ENCODE peak calls at places on chromosomes 1 and 21, in four cellular contexts. One of them, this sample, is unnamed.

GRCh38 chr1:30748699-30749401 is 8.7 kb downstream of the LAPTM5 start:
- DNase-seq in mucosa of descending colon: no peak
- DNase-seq in PC-9: no peak
- DNase-seq in coronary artery: no peak
- DNase-seq in this sample: no peak

GRCh38 chr1:228365321-228366061 is 41.1 kb downstream of the TRIM11 start:
- DNase-seq in mucosa of descending colon: peak
- DNase-seq in PC-9: no peak
- DNase-seq in coronary artery: no peak
- DNase-seq in this sample: no peak

GRCh38 chr1:100353073-100353801 is 931 bp downstream of the CDC14A start:
- DNase-seq in mucosa of descending colon: peak
- DNase-seq in PC-9: peak
- DNase-seq in coronary artery: peak
- DNase-seq in this sample: no peak

GRCh38 chr1:95035536-95035935 is 37.2 kb downstream of the ALG14 start:
- DNase-seq in mucosa of descending colon: no peak
- DNase-seq in PC-9: peak
- DNase-seq in coronary artery: no peak
- DNase-seq in this sample: no peak

GRCh38 chr1:46689326-46689725 is 17.7 kb downstream of the TEX38 start:
- DNase-seq in mucosa of descending colon: no peak
- DNase-seq in PC-9: no peak
- DNase-seq in coronary artery: no peak
- DNase-seq in this sample: no peak

GRCh38 chr21:41958886-41959563 is 5.2 kb upstream of the C2CD2 start:
- DNase-seq in mucosa of descending colon: no peak
- DNase-seq in PC-9: peak
- DNase-seq in coronary artery: peak
- DNase-seq in this sample: no peak

GRCh38 chr1:53378061-53378460 is 50.2 kb upstream of the LRP8 start:
- DNase-seq in mucosa of descending colon: peak
- DNase-seq in PC-9: no peak
- DNase-seq in coronary artery: peak
- DNase-seq in this sample: peak

GRCh38 chr1:36178479-36179219 is 22.7 kb downstream of the MAP7D1 start:
- DNase-seq in mucosa of descending colon: peak
- DNase-seq in PC-9: no peak
- DNase-seq in coronary artery: no peak
- DNase-seq in this sample: no peak

GRCh38 chr1:179814513-179814838 is 63.1 kb downstream of the TOR1AIP2 start:
- DNase-seq in mucosa of descending colon: peak
- DNase-seq in PC-9: peak
- DNase-seq in coronary artery: no peak
- DNase-seq in this sample: no peak

GRCh38 chr1:2025491-2025981 is 6.4 kb downstream of the GABRD start:
- DNase-seq in mucosa of descending colon: peak
- DNase-seq in PC-9: no peak
- DNase-seq in coronary artery: no peak
- DNase-seq in this sample: no peak

GRCh38 chr21:15379776-15380175 is 315.0 kb upstream of the NRIP1 start:
- DNase-seq in mucosa of descending colon: no peak
- DNase-seq in PC-9: no peak
- DNase-seq in coronary artery: no peak
- DNase-seq in this sample: no peak

GRCh38 chr21:45011911-45012660 is 62.3 kb upstream of the ADARB1 start:
- DNase-seq in mucosa of descending colon: peak
- DNase-seq in PC-9: peak
- DNase-seq in coronary artery: no peak
- DNase-seq in this sample: no peak

GRCh38 chr1:58917436-58917835 is 133.6 kb upstream of the JUN start:
- DNase-seq in mucosa of descending colon: no peak
- DNase-seq in PC-9: no peak
- DNase-seq in coronary artery: no peak
- DNase-seq in this sample: no peak

GRCh38 chr21:41487082-41487481 is 20.9 kb downstream of the TMPRSS2 start:
- DNase-seq in mucosa of descending colon: no peak
- DNase-seq in PC-9: no peak
- DNase-seq in coronary artery: no peak
- DNase-seq in this sample: no peak

GRCh38 chr1:163170975-163171676 is 31.6 kb downstream of the RGS5 start:
- DNase-seq in mucosa of descending colon: no peak
- DNase-seq in PC-9: no peak
- DNase-seq in coronary artery: no peak
- DNase-seq in this sample: no peak

GRCh38 chr1:186617860-186618780 is 62.1 kb downstream of the PTGS2 start:
- DNase-seq in mucosa of descending colon: peak
- DNase-seq in PC-9: no peak
- DNase-seq in coronary artery: peak
- DNase-seq in this sample: no peak

GRCh38 chr1:182065126-182065845 is 3.8 kb upstream of the ZNF648 start:
- DNase-seq in mucosa of descending colon: no peak
- DNase-seq in PC-9: no peak
- DNase-seq in coronary artery: no peak
- DNase-seq in this sample: peak

GRCh38 chr1:84412316-84412942 is 14.1 kb downstream of the DNASE2B start:
- DNase-seq in mucosa of descending colon: no peak
- DNase-seq in PC-9: no peak
- DNase-seq in coronary artery: no peak
- DNase-seq in this sample: no peak

GRCh38 chr1:94081566-94082344 is 39.2 kb downstream of the ABCA4 start:
- DNase-seq in mucosa of descending colon: no peak
- DNase-seq in PC-9: peak
- DNase-seq in coronary artery: no peak
- DNase-seq in this sample: no peak

GRCh38 chr1:160888926-160889325 is 3.9 kb upstream of the ITLN1 start:
- DNase-seq in mucosa of descending colon: no peak
- DNase-seq in PC-9: no peak
- DNase-seq in coronary artery: no peak
- DNase-seq in this sample: no peak

GRCh38 chr1:36586146-36586545 is 103.4 kb upstream of the CSF3R start:
- DNase-seq in mucosa of descending colon: no peak
- DNase-seq in PC-9: no peak
- DNase-seq in coronary artery: no peak
- DNase-seq in this sample: no peak

DNA sequence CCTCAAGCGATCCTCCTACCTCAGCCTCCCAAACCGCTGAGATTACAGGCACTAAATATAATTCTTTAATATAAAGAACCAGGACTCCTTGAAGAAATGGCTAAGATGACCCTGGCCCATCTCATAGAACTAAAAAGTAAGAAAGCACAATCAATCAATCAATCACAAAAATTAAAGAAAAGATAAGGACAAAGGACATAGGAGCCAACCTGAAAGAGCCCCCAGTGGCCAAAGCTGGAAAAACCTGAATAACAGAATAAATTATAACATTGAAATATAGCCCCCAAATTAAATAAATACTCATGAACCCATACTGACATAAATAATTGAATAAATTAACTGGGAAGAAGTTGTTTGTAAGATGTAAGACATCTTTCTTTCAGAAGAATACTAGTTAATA is 8.9 kb downstream of the NUP210L start:
- DNase-seq in mucosa of descending colon: no peak
- DNase-seq in PC-9: no peak
- DNase-seq in coronary artery: no peak
- DNase-seq in this sample: no peak
- TF ChIP-seq CTCF in mucosa of descending colon: peak
- TF ChIP-seq CTCF in PC-9: peak
- TF ChIP-seq CTCF in coronary artery: no peak
- TF ChIP-seq CTCF in this sample: peak

GRCh38 chr21:46421756-46422555 is 36.7 kb upstream of the DIP2A start:
- DNase-seq in mucosa of descending colon: peak
- DNase-seq in PC-9: no peak
- DNase-seq in coronary artery: no peak
- DNase-seq in this sample: no peak

GRCh38 chr21:46418265-46418946 is 40.3 kb upstream of the DIP2A start:
- DNase-seq in mucosa of descending colon: peak
- DNase-seq in PC-9: no peak
- DNase-seq in coronary artery: no peak
- DNase-seq in this sample: no peak

GRCh38 chr21:46421191-46421750 is 37.4 kb upstream of the DIP2A start:
- DNase-seq in mucosa of descending colon: peak
- DNase-seq in PC-9: no peak
- DNase-seq in coronary artery: no peak
- DNase-seq in this sample: no peak

GRCh38 chr21:46422636-46423241 is 36.0 kb upstream of the DIP2A start:
- DNase-seq in mucosa of descending colon: peak
- DNase-seq in PC-9: no peak
- DNase-seq in coronary artery: no peak
- DNase-seq in this sample: no peak

GRCh38 chr21:46420241-46421190 is 38.2 kb upstream of the DIP2A start:
- DNase-seq in mucosa of descending colon: peak
- DNase-seq in PC-9: no peak
- DNase-seq in coronary artery: no peak
- DNase-seq in this sample: no peak
- TF ChIP-seq CTCF in mucosa of descending colon: no peak
- TF ChIP-seq CTCF in PC-9: no peak
- TF ChIP-seq CTCF in coronary artery: no peak
- TF ChIP-seq CTCF in this sample: no peak

GRCh38 chr1:17498214-17498613 is 41.3 kb upstream of the ARHGEF10L start:
- DNase-seq in mucosa of descending colon: no peak
- DNase-seq in PC-9: peak
- DNase-seq in coronary artery: no peak
- DNase-seq in this sample: no peak

GRCh38 chr1:17502326-17502778 is 37.1 kb upstream of the ARHGEF10L start:
- DNase-seq in mucosa of descending colon: peak
- DNase-seq in PC-9: peak
- DNase-seq in coronary artery: peak
- DNase-seq in this sample: peak

GRCh38 chr1:17494114-17494729 is 45.3 kb upstream of the ARHGEF10L start:
- DNase-seq in mucosa of descending colon: peak
- DNase-seq in PC-9: peak
- DNase-seq in coronary artery: peak
- DNase-seq in this sample: peak

GRCh38 chr1:17496419-17496818 is 43.1 kb upstream of the ARHGEF10L start:
- DNase-seq in mucosa of descending colon: no peak
- DNase-seq in PC-9: no peak
- DNase-seq in coronary artery: no peak
- DNase-seq in this sample: no peak
- TF ChIP-seq CTCF in mucosa of descending colon: no peak
- TF ChIP-seq CTCF in PC-9: no peak
- TF ChIP-seq CTCF in coronary artery: no peak
- TF ChIP-seq CTCF in this sample: no peak

GRCh38 chr1:27138368-27138767 is 16.6 kb downstream of the SLC9A1 start:
- DNase-seq in mucosa of descending colon: peak
- DNase-seq in PC-9: no peak
- DNase-seq in coronary artery: no peak
- DNase-seq in this sample: no peak

GRCh38 chr1:27137544-27138075 is 17.3 kb downstream of the SLC9A1 start:
- DNase-seq in mucosa of descending colon: peak
- DNase-seq in PC-9: no peak
- DNase-seq in coronary artery: no peak
- DNase-seq in this sample: peak

GRCh38 chr1:27137022-27137542 is 17.8 kb downstream of the SLC9A1 start:
- DNase-seq in mucosa of descending colon: peak
- DNase-seq in PC-9: no peak
- DNase-seq in coronary artery: no peak
- DNase-seq in this sample: no peak

GRCh38 chr1:27133990-27134389 is 20.9 kb downstream of the SLC9A1 start:
- DNase-seq in mucosa of descending colon: peak
- DNase-seq in PC-9: no peak
- DNase-seq in coronary artery: no peak
- DNase-seq in this sample: no peak

GRCh38 chr1:27135920-27136551 is 18.9 kb downstream of the SLC9A1 start:
- DNase-seq in mucosa of descending colon: peak
- DNase-seq in PC-9: no peak
- DNase-seq in coronary artery: no peak
- DNase-seq in this sample: no peak
- TF ChIP-seq CTCF in mucosa of descending colon: no peak
- TF ChIP-seq CTCF in PC-9: no peak
- TF ChIP-seq CTCF in coronary artery: no peak
- TF ChIP-seq CTCF in this sample: no peak

GRCh38 chr21:20968391-20968790 is 29.8 kb upstream of the NCAM2 start:
- DNase-seq in mucosa of descending colon: no peak
- DNase-seq in PC-9: no peak
- DNase-seq in coronary artery: no peak
- DNase-seq in this sample: no peak

GRCh38 chr21:20970691-20971090 is 27.5 kb upstream of the NCAM2 start:
- DNase-seq in mucosa of descending colon: no peak
- DNase-seq in PC-9: no peak
- DNase-seq in coronary artery: no peak
- DNase-seq in this sample: no peak

GRCh38 chr21:20971296-20971921 is 26.8 kb upstream of the NCAM2 start:
- DNase-seq in mucosa of descending colon: no peak
- DNase-seq in PC-9: no peak
- DNase-seq in coronary artery: no peak
- DNase-seq in this sample: no peak
- TF ChIP-seq CTCF in mucosa of descending colon: no peak
- TF ChIP-seq CTCF in PC-9: peak
- TF ChIP-seq CTCF in coronary artery: no peak
- TF ChIP-seq CTCF in this sample: peak